ENCODE peak calls at places on chromosomes 6 and 20, in ten cellular contexts. One of them, this sample, is unnamed.

GRCh38 chr20:47280668-47281067 is 75.8 kb downstream of the ZMYND8 start:
- DNase-seq in stimulated activated CD4-positive, alpha-beta T cell treated with anti-CD3 and anti-CD28 coated beads, Interleukin-1b, Interleukin-23, amount 100 ng/mL, for 48 hours: no peak
- DNase-seq in fibroblast of mammary gland: no peak
- DNase-seq in EL: no peak
- DNase-seq in H9: no peak
- DNase-seq in amniotic stem cell: no peak
- DNase-seq in A549: no peak
- DNase-seq in activated naive CD4-positive, alpha-beta T cell treated with Interleukin-2 at 50 U/mL for 16 hours: no peak
- DNase-seq in SK-N-SH: no peak
- DNase-seq in D341Med: no peak
- DNase-seq in this sample: no peak

GRCh38 chr20:53833333-53834043 is 236.9 kb downstream of the BCAS1 start:
- DNase-seq in stimulated activated CD4-positive, alpha-beta T cell treated with anti-CD3 and anti-CD28 coated beads, Interleukin-1b, Interleukin-23, amount 100 ng/mL, for 48 hours: no peak
- DNase-seq in fibroblast of mammary gland: no peak
- DNase-seq in EL: no peak
- DNase-seq in H9: no peak
- DNase-seq in amniotic stem cell: no peak
- DNase-seq in A549: no peak
- DNase-seq in activated naive CD4-positive, alpha-beta T cell treated with Interleukin-2 at 50 U/mL for 16 hours: no peak
- DNase-seq in SK-N-SH: no peak
- DNase-seq in D341Med: no peak
- DNase-seq in this sample: no peak

GRCh38 chr6:112360498-112360897 is 13.4 kb downstream of the RFPL4B start:
- DNase-seq in stimulated activated CD4-positive, alpha-beta T cell treated with anti-CD3 and anti-CD28 coated beads, Interleukin-1b, Interleukin-23, amount 100 ng/mL, for 48 hours: no peak
- DNase-seq in fibroblast of mammary gland: peak; percentile 44
- DNase-seq in EL: peak; percentile 12
- DNase-seq in H9: no peak
- DNase-seq in amniotic stem cell: no peak
- DNase-seq in A549: no peak
- DNase-seq in activated naive CD4-positive, alpha-beta T cell treated with Interleukin-2 at 50 U/mL for 16 hours: no peak
- DNase-seq in SK-N-SH: no peak
- DNase-seq in D341Med: no peak
- DNase-seq in this sample: no peak

GRCh38 chr6:137798846-137799245 is 68.2 kb upstream of the TNFAIP3 start:
- DNase-seq in stimulated activated CD4-positive, alpha-beta T cell treated with anti-CD3 and anti-CD28 coated beads, Interleukin-1b, Interleukin-23, amount 100 ng/mL, for 48 hours: peak; percentile 33
- DNase-seq in fibroblast of mammary gland: no peak
- DNase-seq in EL: no peak
- DNase-seq in H9: no peak
- DNase-seq in amniotic stem cell: no peak
- DNase-seq in A549: no peak
- DNase-seq in activated naive CD4-positive, alpha-beta T cell treated with Interleukin-2 at 50 U/mL for 16 hours: no peak
- DNase-seq in SK-N-SH: no peak
- DNase-seq in D341Med: no peak
- DNase-seq in this sample: no peak

GRCh38 chr6:155171109-155171746 is 92.6 kb upstream of the CLDN20 start:
- DNase-seq in stimulated activated CD4-positive, alpha-beta T cell treated with anti-CD3 and anti-CD28 coated beads, Interleukin-1b, Interleukin-23, amount 100 ng/mL, for 48 hours: peak; percentile 92
- DNase-seq in fibroblast of mammary gland: peak; percentile 96
- DNase-seq in EL: peak; percentile 93
- DNase-seq in H9: no peak
- DNase-seq in amniotic stem cell: peak; percentile 74
- DNase-seq in A549: peak; percentile 67
- DNase-seq in activated naive CD4-positive, alpha-beta T cell treated with Interleukin-2 at 50 U/mL for 16 hours: peak; percentile 89
- DNase-seq in SK-N-SH: no peak
- DNase-seq in D341Med: no peak
- DNase-seq in this sample: peak; percentile 84

GRCh38 chr6:134049176-134049575 is 3.2 kb downstream of the SLC2A12 start:
- DNase-seq in stimulated activated CD4-positive, alpha-beta T cell treated with anti-CD3 and anti-CD28 coated beads, Interleukin-1b, Interleukin-23, amount 100 ng/mL, for 48 hours: no peak
- DNase-seq in fibroblast of mammary gland: no peak
- DNase-seq in EL: no peak
- DNase-seq in H9: no peak
- DNase-seq in amniotic stem cell: no peak
- DNase-seq in A549: no peak
- DNase-seq in activated naive CD4-positive, alpha-beta T cell treated with Interleukin-2 at 50 U/mL for 16 hours: no peak
- DNase-seq in SK-N-SH: no peak
- DNase-seq in D341Med: no peak
- DNase-seq in this sample: no peak

GRCh38 chr6:14477559-14477958 is 360.0 kb downstream of the CD83 start:
- DNase-seq in stimulated activated CD4-positive, alpha-beta T cell treated with anti-CD3 and anti-CD28 coated beads, Interleukin-1b, Interleukin-23, amount 100 ng/mL, for 48 hours: no peak
- DNase-seq in fibroblast of mammary gland: no peak
- DNase-seq in EL: no peak
- DNase-seq in H9: no peak
- DNase-seq in amniotic stem cell: no peak
- DNase-seq in A549: no peak
- DNase-seq in activated naive CD4-positive, alpha-beta T cell treated with Interleukin-2 at 50 U/mL for 16 hours: no peak
- DNase-seq in SK-N-SH: no peak
- DNase-seq in D341Med: no peak
- DNase-seq in this sample: no peak

GRCh38 chr20:3778976-3779375 is 2.3 kb downstream of the SPEF1 start:
- DNase-seq in stimulated activated CD4-positive, alpha-beta T cell treated with anti-CD3 and anti-CD28 coated beads, Interleukin-1b, Interleukin-23, amount 100 ng/mL, for 48 hours: no peak
- DNase-seq in fibroblast of mammary gland: no peak
- DNase-seq in EL: no peak
- DNase-seq in H9: no peak
- DNase-seq in amniotic stem cell: no peak
- DNase-seq in A549: no peak
- DNase-seq in activated naive CD4-positive, alpha-beta T cell treated with Interleukin-2 at 50 U/mL for 16 hours: no peak
- DNase-seq in SK-N-SH: no peak
- DNase-seq in D341Med: no peak
- DNase-seq in this sample: no peak

GRCh38 chr6:149331043-149331807 is 13.7 kb downstream of the TAB2 start:
- DNase-seq in stimulated activated CD4-positive, alpha-beta T cell treated with anti-CD3 and anti-CD28 coated beads, Interleukin-1b, Interleukin-23, amount 100 ng/mL, for 48 hours: no peak
- DNase-seq in fibroblast of mammary gland: peak; percentile 42
- DNase-seq in EL: peak; percentile 21
- DNase-seq in H9: no peak
- DNase-seq in amniotic stem cell: no peak
- DNase-seq in A549: no peak
- DNase-seq in activated naive CD4-positive, alpha-beta T cell treated with Interleukin-2 at 50 U/mL for 16 hours: no peak
- DNase-seq in SK-N-SH: no peak
- DNase-seq in D341Med: no peak
- DNase-seq in this sample: no peak

GRCh38 chr6:27687154-27688013 is 214.5 kb upstream of the ZNF184 start:
- DNase-seq in stimulated activated CD4-positive, alpha-beta T cell treated with anti-CD3 and anti-CD28 coated beads, Interleukin-1b, Interleukin-23, amount 100 ng/mL, for 48 hours: peak; percentile 86
- DNase-seq in fibroblast of mammary gland: peak; percentile 75
- DNase-seq in EL: peak; percentile 87
- DNase-seq in H9: peak; percentile 96
- DNase-seq in amniotic stem cell: peak; percentile 75
- DNase-seq in A549: peak; percentile 89
- DNase-seq in activated naive CD4-positive, alpha-beta T cell treated with Interleukin-2 at 50 U/mL for 16 hours: peak; percentile 82
- DNase-seq in SK-N-SH: peak; percentile 78
- DNase-seq in D341Med: peak; percentile 84
- DNase-seq in this sample: peak; percentile 75

GRCh38 chr20:41616228-41616627 is 1.9 kb downstream of the CHD6 start:
- DNase-seq in stimulated activated CD4-positive, alpha-beta T cell treated with anti-CD3 and anti-CD28 coated beads, Interleukin-1b, Interleukin-23, amount 100 ng/mL, for 48 hours: no peak
- DNase-seq in fibroblast of mammary gland: peak; percentile 56
- DNase-seq in EL: no peak
- DNase-seq in H9: no peak
- DNase-seq in amniotic stem cell: no peak
- DNase-seq in A549: no peak
- DNase-seq in activated naive CD4-positive, alpha-beta T cell treated with Interleukin-2 at 50 U/mL for 16 hours: no peak
- DNase-seq in SK-N-SH: no peak
- DNase-seq in D341Med: no peak
- DNase-seq in this sample: no peak

GRCh38 chr20:17870063-17870740 is 98.4 kb downstream of the SNX5 start:
- DNase-seq in stimulated activated CD4-positive, alpha-beta T cell treated with anti-CD3 and anti-CD28 coated beads, Interleukin-1b, Interleukin-23, amount 100 ng/mL, for 48 hours: no peak
- DNase-seq in fibroblast of mammary gland: peak; percentile 54
- DNase-seq in EL: no peak
- DNase-seq in H9: no peak
- DNase-seq in amniotic stem cell: no peak
- DNase-seq in A549: no peak
- DNase-seq in activated naive CD4-positive, alpha-beta T cell treated with Interleukin-2 at 50 U/mL for 16 hours: no peak
- DNase-seq in SK-N-SH: no peak
- DNase-seq in D341Med: no peak
- DNase-seq in this sample: no peak

This sample was measured in HFF-Myc.